ENCODE peak calls at places on chromosome 16, in five cellular contexts. D is GM12878, W is HepG2, Q is K562, P is H1. K is an unnamed sample.
A peak's percentile ranks its signal among the peaks of the same experiment; 100 is the strongest.

GRCh38 chr16:2364638-2365210 is 24.2 kb upstream of the ABCA3 start:
- DNase-seq in P (no peak), W (no peak), D (no peak), Q (peak; percentile 58), K (no peak)

GRCh38 chr16:4319454-4319853 is 3.6 kb downstream of the GLIS2 start:
- DNase-seq in D (no peak), Q (peak; percentile 51), W (no peak), P (no peak), K (no peak)

GRCh38 chr16:56688762-56689161 is 6.5 kb downstream of the MT1X start:
- DNase-seq in Q (no peak), D (no peak), P (no peak), W (no peak), K (no peak)

GRCh38 chr16:48914070-48914469 is 304.1 kb upstream of the N4BP1 start:
- DNase-seq in D (no peak), W (no peak), Q (no peak), P (no peak), K (peak; percentile 75)

GRCh38 chr16:28521436-28521835 is 14.8 kb upstream of the IL27 start:
- DNase-seq in Q (no peak), P (no peak), W (no peak), D (no peak), K (no peak)

GRCh38 chr16:30340621-30341020 is 14.5 kb downstream of the CD2BP2 start:
- DNase-seq in P (no peak), Q (no peak), D (no peak), W (no peak), K (no peak)

GRCh38 chr16:27168790-27169189 is 34.5 kb upstream of the KDM8 start:
- DNase-seq in D (no peak), P (no peak), Q (no peak), W (no peak), K (no peak)

GRCh38 chr16:9836118-9836736 is 346.0 kb downstream of the GRIN2A start:
- DNase-seq in Q (peak; percentile 37), D (no peak), W (no peak), P (no peak), K (peak; percentile 72)

GRCh38 chr16:72468582-72468981 is 296.6 kb upstream of the PMFBP1 start:
- DNase-seq in W (peak; percentile 68), D (no peak), P (no peak), Q (no peak), K (no peak)

GRCh38 chr16:4597174-4597573 is 17.5 kb downstream of the UBALD1 start:
- DNase-seq in D (no peak), Q (no peak), P (no peak), W (no peak), K (no peak)

GRCh38 chr16:30741461-30741914 is 6.7 kb upstream of the PHKG2 start:
- DNase-seq in W (peak; percentile 61), P (no peak), D (no peak), Q (no peak), K (peak; percentile 60)

GRCh38 chr16:84065536-84066132 is 23.0 kb upstream of the SLC38A8 start:
- DNase-seq in W (peak; percentile 58), Q (peak; percentile 70), P (no peak), D (no peak), K (peak; percentile 81)

GRCh38 chr16:11613381-11614303 is 26.9 kb upstream of the LITAF start:
- DNase-seq in W (peak; percentile 88), P (no peak), D (no peak), Q (peak; percentile 64), K (no peak)

GRCh38 chr16:23134274-23134673 is 15.0 kb downstream of the USP31 start:
- DNase-seq in Q (no peak), D (no peak), W (peak; percentile 75), P (no peak), K (no peak)

GRCh38 chr16:75376475-75376907 is 56.8 kb downstream of the CFDP1 start:
- DNase-seq in D (no peak), P (no peak), Q (no peak), W (no peak), K (peak; percentile 66)
- TF ChIP-seq CREB1 in D (no peak), P (no peak), Q (no peak), W (no peak), K (no peak)

GRCh38 chr16:19163215-19163614 is 4.8 kb upstream of the SYT17 start:
- DNase-seq in Q (no peak), W (no peak), D (no peak), P (no peak), K (no peak)

GRCh38 chr16:19165101-19165500 is 2.9 kb upstream of the SYT17 start:
- DNase-seq in P (no peak), Q (no peak), W (no peak), D (no peak), K (no peak)

GRCh38 chr16:19166500-19166899 is 1.5 kb upstream of the SYT17 start:
- DNase-seq in D (no peak), Q (no peak), P (no peak), W (no peak), K (no peak)

GRCh38 chr16:19162085-19162484 is 6.0 kb upstream of the SYT17 start:
- DNase-seq in D (no peak), P (no peak), Q (no peak), W (no peak), K (no peak)

DNA sequence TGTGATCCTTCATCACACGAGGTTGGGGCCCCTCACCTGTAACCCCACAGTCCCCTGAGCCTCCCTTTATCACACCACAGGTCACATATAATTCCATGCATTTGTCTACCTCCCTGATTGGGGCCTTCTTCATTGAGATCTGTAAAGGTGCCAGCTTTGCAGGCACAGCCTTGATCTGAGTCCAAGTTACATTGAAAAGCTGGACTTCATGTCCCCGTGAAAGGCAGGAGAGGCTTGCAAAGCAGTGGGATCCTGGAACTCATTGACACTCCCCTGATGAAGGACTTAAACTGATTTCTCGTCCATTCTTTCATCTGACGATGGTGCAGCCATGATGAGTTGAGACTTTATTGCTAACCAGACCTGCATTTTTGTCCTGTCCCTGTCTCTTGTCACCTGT is 3.8 kb upstream of the SYT17 start:
- DNase-seq in D (no peak), P (no peak), Q (no peak), W (no peak), K (no peak)
- H3K27me3 ChIP-seq in D (no peaks in the 10 kb centered on the region), P (no peaks in the 10 kb centered on the region), Q (peaks cover 25% of the 10 kb centered on the region), W (peaks cover 9% of the 10 kb centered on the region), K (peaks cover 9% of the 10 kb centered on the region)

GRCh38 chr16:391885-392335 is 5.1 kb upstream of the NME4 start:
- DNase-seq in D (no peak), Q (peak; percentile 62), W (peak; percentile 60), P (peak; percentile 83), K (peak; percentile 86)

GRCh38 chr16:389317-389716 is 7.5 kb upstream of the PGAP6 start:
- DNase-seq in P (no peak), D (no peak), Q (no peak), W (no peak), K (no peak)

GRCh38 chr16:381788-382717 is at the start of gene PGAP6:
- DNase-seq in Q (peak; percentile 93), P (no peak), W (no peak), D (no peak), K (peak; percentile 71)

GRCh38 chr16:383326-384020 is 1.7 kb upstream of the PGAP6 start:
- DNase-seq in P (peak; percentile 79), Q (no peak), D (peak; percentile 50), W (no peak), K (peak; percentile 90)

DNA sequence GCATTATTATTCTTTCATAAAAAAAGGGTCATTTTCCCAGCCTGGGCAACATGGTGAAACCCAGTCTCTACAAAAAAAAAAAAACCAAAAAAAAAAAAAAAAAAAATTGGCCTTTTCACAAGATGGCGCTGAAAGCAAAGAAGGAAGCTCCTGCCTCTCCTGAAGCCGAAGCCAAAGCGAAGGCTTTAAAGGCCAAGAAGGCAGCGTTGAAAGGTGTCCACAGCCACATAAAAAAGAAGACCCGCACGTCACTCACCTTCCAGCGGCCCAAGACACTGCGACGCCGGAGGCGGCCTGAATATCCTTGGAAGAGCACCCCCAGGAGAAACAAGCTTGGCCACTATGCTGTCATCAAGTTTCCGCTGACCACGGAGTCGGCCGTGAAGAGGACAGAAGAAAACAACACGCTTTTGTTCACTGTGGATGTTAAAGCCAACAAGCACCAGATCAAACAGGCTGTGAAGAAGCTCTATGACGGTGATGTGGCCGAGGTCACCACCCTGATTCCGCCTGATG is 4.9 kb upstream of the PGAP6 start:
- DNase-seq in P (no peak), Q (no peak), D (no peak), W (no peak), K (no peak)
- TF ChIP-seq CTCF in P (no peak), Q (no peak), D (peak; percentile 1), W (peak; percentile 22), K (peak; percentile 42)

GRCh38 chr16:17396762-17397498 is 73.8 kb downstream of the XYLT1 start:
- DNase-seq in W (no peak), P (no peak), Q (no peak), D (no peak), K (no peak)
- TF ChIP-seq CREB1 in W (no peak), P (no peak), Q (no peak), D (no peak), K (no peak)

DNA sequence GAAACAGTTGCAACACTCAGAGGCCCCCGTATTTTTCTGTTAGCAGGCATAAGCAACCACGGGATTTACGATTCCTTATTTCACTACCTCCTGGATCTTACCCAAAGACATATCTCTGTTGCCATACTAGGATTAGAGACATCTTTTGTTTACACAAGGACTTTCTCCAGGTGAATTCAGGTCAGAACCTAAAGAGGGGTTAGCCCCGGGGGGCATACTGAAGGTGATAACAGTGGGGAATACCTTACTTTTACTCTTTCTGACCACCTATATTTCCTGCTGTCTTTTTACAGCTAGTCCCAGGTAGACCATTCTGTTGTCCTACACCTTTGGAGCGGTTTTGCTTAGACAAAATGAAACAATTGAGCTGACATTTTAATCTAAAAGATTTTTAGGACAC is 27.9 kb upstream of the CDH8 start:
- DNase-seq in P (no peak), Q (no peak), D (no peak), W (no peak), K (no peak)
- H3K27me3 ChIP-seq in P (no peaks in the 10 kb centered on the region), Q (no peaks in the 10 kb centered on the region), D (no peaks in the 10 kb centered on the region), W (no peaks in the 10 kb centered on the region), K (no peaks in the 10 kb centered on the region)

GRCh38 chr16:81891734-81892364 is 112.8 kb downstream of the PLCG2 start:
- DNase-seq in P (no peak), W (no peak), Q (no peak), D (no peak), K (no peak)
- TF ChIP-seq CTCF in P (no peak), W (no peak), Q (no peak), D (no peak), K (no peak)

GRCh38 chr16:46765050-46765449 is 16.9 kb upstream of the MYLK3 start:
- DNase-seq in D (no peak), W (no peak), P (no peak), Q (no peak), K (no peak)
- TF ChIP-seq CREB1 in D (no peak), W (no peak), P (no peak), Q (no peak), K (no peak)

GRCh38 chr16:86289907-86290306 is 220.4 kb upstream of the FOXF1 start:
- DNase-seq in W (no peak), D (no peak), Q (no peak), P (no peak), K (no peak)
- H3K27me3 ChIP-seq in W (peaks cover 5% of the 10 kb centered on the region), D (peaks cover 9% of the 10 kb centered on the region), Q (peaks cover 73% of the 10 kb centered on the region), P (peaks cover 44% of the 10 kb centered on the region), K (peaks cover 73% of the 10 kb centered on the region)

K was measured in GM23338.